ENCODE peak calls at places on chromosomes 13 and 19, in five cellular contexts. One of them, this sample, is unnamed. For H3K4me1 and H3K9me3, the result is how much of the 10 kb centered on the place peaks cover.

GRCh38 chr19:9727644-9728043 is 40.9 kb downstream of the ZNF846 start:
- DNase-seq in psoas muscle: no peak
- DNase-seq in heart left ventricle: no peak
- DNase-seq in fibroblast of lung: no peak
- DNase-seq in upper lobe of left lung: no peak
- DNase-seq in this sample: no peak

GRCh38 chr13:27481766-27482165 is 31.4 kb upstream of the MTIF3 start:
- DNase-seq in psoas muscle: no peak
- DNase-seq in heart left ventricle: no peak
- DNase-seq in fibroblast of lung: no peak
- DNase-seq in upper lobe of left lung: peak
- DNase-seq in this sample: peak

GRCh38 chr19:34096020-34096915 is 76.0 kb upstream of the LSM14A start:
- DNase-seq in psoas muscle: no peak
- DNase-seq in heart left ventricle: no peak
- DNase-seq in fibroblast of lung: peak
- DNase-seq in upper lobe of left lung: no peak
- DNase-seq in this sample: no peak

GRCh38 chr13:36224730-36225129 is 10.4 kb upstream of the SOHLH2 start:
- DNase-seq in psoas muscle: no peak
- DNase-seq in heart left ventricle: no peak
- DNase-seq in fibroblast of lung: no peak
- DNase-seq in upper lobe of left lung: no peak
- DNase-seq in this sample: no peak

GRCh38 chr13:59633290-59633689 is 530.4 kb downstream of the DIAPH3 start:
- DNase-seq in psoas muscle: no peak
- DNase-seq in heart left ventricle: no peak
- DNase-seq in fibroblast of lung: no peak
- DNase-seq in upper lobe of left lung: peak
- DNase-seq in this sample: no peak

GRCh38 chr13:39266426-39266825 is 228.2 kb downstream of the NHLRC3 start:
- DNase-seq in psoas muscle: no peak
- DNase-seq in heart left ventricle: no peak
- DNase-seq in fibroblast of lung: peak
- DNase-seq in upper lobe of left lung: no peak
- DNase-seq in this sample: no peak

GRCh38 chr19:51148571-51148970 is 6.5 kb downstream of the SIGLEC7 start:
- DNase-seq in psoas muscle: no peak
- DNase-seq in heart left ventricle: no peak
- DNase-seq in fibroblast of lung: no peak
- DNase-seq in upper lobe of left lung: no peak
- DNase-seq in this sample: no peak

GRCh38 chr19:5319516-5319915 is 21.1 kb downstream of the PTPRS start:
- DNase-seq in psoas muscle: no peak
- DNase-seq in heart left ventricle: no peak
- DNase-seq in fibroblast of lung: no peak
- DNase-seq in upper lobe of left lung: no peak
- DNase-seq in this sample: no peak

GRCh38 chr19:21608571-21608970 is 103.2 kb downstream of the ZNF429 start:
- DNase-seq in psoas muscle: no peak
- DNase-seq in heart left ventricle: no peak
- DNase-seq in fibroblast of lung: no peak
- DNase-seq in upper lobe of left lung: peak
- DNase-seq in this sample: no peak

GRCh38 chr19:45218887-45219780 is 26.1 kb downstream of the EXOC3L2 start:
- DNase-seq in psoas muscle: no peak
- DNase-seq in heart left ventricle: no peak
- DNase-seq in fibroblast of lung: no peak
- DNase-seq in upper lobe of left lung: no peak
- DNase-seq in this sample: no peak

GRCh38 chr13:98240131-98240530 is 63.1 kb upstream of the RNF113B start:
- DNase-seq in psoas muscle: no peak
- DNase-seq in heart left ventricle: no peak
- DNase-seq in fibroblast of lung: no peak
- DNase-seq in upper lobe of left lung: no peak
- DNase-seq in this sample: no peak

GRCh38 chr19:40667602-40668001 is 22.8 kb downstream of the NUMBL start:
- DNase-seq in psoas muscle: no peak
- DNase-seq in heart left ventricle: no peak
- DNase-seq in fibroblast of lung: no peak
- DNase-seq in upper lobe of left lung: no peak
- DNase-seq in this sample: no peak

GRCh38 chr13:57557979-57558529 is 73.5 kb upstream of the PCDH17 start:
- DNase-seq in psoas muscle: no peak
- DNase-seq in heart left ventricle: no peak
- DNase-seq in fibroblast of lung: peak
- DNase-seq in upper lobe of left lung: no peak
- DNase-seq in this sample: no peak

GRCh38 chr19:17325133-17325532 is 9.5 kb downstream of the ANO8 start:
- DNase-seq in psoas muscle: no peak
- DNase-seq in heart left ventricle: no peak
- DNase-seq in fibroblast of lung: no peak
- DNase-seq in upper lobe of left lung: no peak
- DNase-seq in this sample: no peak

GRCh38 chr13:24221007-24221406 is 60.5 kb downstream of the SPATA13 start:
- DNase-seq in psoas muscle: no peak
- DNase-seq in heart left ventricle: no peak
- DNase-seq in fibroblast of lung: no peak
- DNase-seq in upper lobe of left lung: no peak
- DNase-seq in this sample: peak

GRCh38 chr13:51840917-51841316 is 4.1 kb downstream of the TMEM272 start:
- DNase-seq in psoas muscle: no peak
- DNase-seq in heart left ventricle: no peak
- DNase-seq in fibroblast of lung: no peak
- DNase-seq in upper lobe of left lung: no peak
- DNase-seq in this sample: no peak

GRCh38 chr13:24511019-24511823 is 1.4 kb downstream of the PARP4 start:
- DNase-seq in psoas muscle: no peak
- DNase-seq in heart left ventricle: no peak
- DNase-seq in fibroblast of lung: peak
- DNase-seq in upper lobe of left lung: peak
- DNase-seq in this sample: peak

GRCh38 chr19:55255618-55256423 is 3.0 kb downstream of the PPP6R1 start:
- DNase-seq in psoas muscle: peak
- DNase-seq in heart left ventricle: no peak
- DNase-seq in fibroblast of lung: peak
- DNase-seq in upper lobe of left lung: no peak
- DNase-seq in this sample: no peak

GRCh38 chr19:13155472-13156284 is 5.5 kb downstream of the IER2 start:
- DNase-seq in psoas muscle: peak
- DNase-seq in heart left ventricle: peak
- DNase-seq in fibroblast of lung: peak
- DNase-seq in upper lobe of left lung: peak
- DNase-seq in this sample: peak

GRCh38 chr19:48481191-48481500 is 12.0 kb downstream of the CYTH2 start:
- DNase-seq in psoas muscle: no peak
- DNase-seq in heart left ventricle: no peak
- DNase-seq in fibroblast of lung: peak
- DNase-seq in upper lobe of left lung: no peak
- DNase-seq in this sample: no peak

GRCh38 chr19:4423727-4424126 is 21.3 kb downstream of the CHAF1A start:
- DNase-seq in psoas muscle: no peak
- DNase-seq in heart left ventricle: no peak
- DNase-seq in fibroblast of lung: no peak
- DNase-seq in upper lobe of left lung: no peak
- DNase-seq in this sample: no peak

GRCh38 chr19:29206453-29206852 is 6.5 kb downstream of the UQCRFS1 start:
- DNase-seq in psoas muscle: no peak
- DNase-seq in heart left ventricle: no peak
- DNase-seq in fibroblast of lung: no peak
- DNase-seq in upper lobe of left lung: no peak
- DNase-seq in this sample: no peak

GRCh38 chr19:11321206-11322126 is 18.0 kb downstream of the RAB3D start:
- DNase-seq in psoas muscle: no peak
- DNase-seq in heart left ventricle: no peak
- DNase-seq in fibroblast of lung: no peak
- DNase-seq in upper lobe of left lung: no peak
- DNase-seq in this sample: no peak

GRCh38 chr13:28099396-28100148 is 804 bp downstream of the FLT3 start:
- DNase-seq in psoas muscle: no peak
- DNase-seq in heart left ventricle: no peak
- DNase-seq in fibroblast of lung: no peak
- DNase-seq in upper lobe of left lung: no peak
- DNase-seq in this sample: no peak

GRCh38 chr19:8311461-8312260 is 3.5 kb upstream of the CD320 start:
- DNase-seq in psoas muscle: peak
- DNase-seq in heart left ventricle: peak
- DNase-seq in fibroblast of lung: no peak
- DNase-seq in upper lobe of left lung: no peak
- DNase-seq in this sample: peak

GRCh38 chr13:70960841-70961443 is 852.7 kb upstream of the KLHL1 start:
- DNase-seq in psoas muscle: no peak
- DNase-seq in heart left ventricle: no peak
- DNase-seq in fibroblast of lung: peak
- DNase-seq in upper lobe of left lung: no peak
- DNase-seq in this sample: no peak

GRCh38 chr13:46964789-46965527 is 68.1 kb upstream of the HTR2A start:
- DNase-seq in psoas muscle: no peak
- DNase-seq in heart left ventricle: no peak
- DNase-seq in fibroblast of lung: peak
- DNase-seq in upper lobe of left lung: no peak
- DNase-seq in this sample: no peak

GRCh38 chr13:19984430-19985218 is 26.1 kb downstream of the ZMYM2 start:
- DNase-seq in psoas muscle: no peak
- DNase-seq in heart left ventricle: no peak
- DNase-seq in fibroblast of lung: peak
- DNase-seq in upper lobe of left lung: no peak
- DNase-seq in this sample: no peak

GRCh38 chr19:46481947-46482346 is 10.6 kb upstream of the PNMA8A start:
- DNase-seq in psoas muscle: no peak
- DNase-seq in heart left ventricle: no peak
- DNase-seq in fibroblast of lung: peak
- DNase-seq in upper lobe of left lung: no peak
- DNase-seq in this sample: no peak

GRCh38 chr13:19961924-19962323 is 3.4 kb downstream of the ZMYM2 start:
- DNase-seq in psoas muscle: no peak
- DNase-seq in heart left ventricle: no peak
- DNase-seq in fibroblast of lung: no peak
- DNase-seq in upper lobe of left lung: no peak
- DNase-seq in this sample: no peak

GRCh38 chr13:30307194-30307965 is at the start of gene KATNAL1:
- DNase-seq in psoas muscle: peak
- DNase-seq in heart left ventricle: peak
- DNase-seq in fibroblast of lung: peak
- DNase-seq in upper lobe of left lung: peak
- DNase-seq in this sample: peak

GRCh38 chr19:8149261-8150094 is at the start of gene FBN3:
- DNase-seq in psoas muscle: no peak
- DNase-seq in heart left ventricle: no peak
- DNase-seq in fibroblast of lung: no peak
- DNase-seq in upper lobe of left lung: peak
- DNase-seq in this sample: peak

GRCh38 chr19:16381756-16382401 is 57.3 kb downstream of the KLF2 start:
- DNase-seq in psoas muscle: peak
- DNase-seq in heart left ventricle: peak
- DNase-seq in fibroblast of lung: no peak
- DNase-seq in upper lobe of left lung: no peak
- DNase-seq in this sample: no peak

GRCh38 chr13:98214008-98214643 is 37.1 kb upstream of the RNF113B start:
- DNase-seq in psoas muscle: peak
- DNase-seq in heart left ventricle: no peak
- DNase-seq in fibroblast of lung: peak
- DNase-seq in upper lobe of left lung: no peak
- DNase-seq in this sample: no peak

GRCh38 chr19:1086618-1087017 is 8.6 kb downstream of the POLR2E start:
- DNase-seq in psoas muscle: no peak
- DNase-seq in heart left ventricle: no peak
- DNase-seq in fibroblast of lung: no peak
- DNase-seq in upper lobe of left lung: no peak
- DNase-seq in this sample: no peak

GRCh38 chr19:1085053-1085658 is 10.0 kb downstream of the POLR2E start:
- DNase-seq in psoas muscle: no peak
- DNase-seq in heart left ventricle: no peak
- DNase-seq in fibroblast of lung: no peak
- DNase-seq in upper lobe of left lung: no peak
- DNase-seq in this sample: no peak

GRCh38 chr19:1087813-1088418 is 7.3 kb downstream of the POLR2E start:
- DNase-seq in psoas muscle: peak
- DNase-seq in heart left ventricle: peak
- DNase-seq in fibroblast of lung: no peak
- DNase-seq in upper lobe of left lung: peak
- DNase-seq in this sample: no peak

GRCh38 chr19:1084024-1084868 is 10.9 kb downstream of the POLR2E start:
- DNase-seq in psoas muscle: no peak
- DNase-seq in heart left ventricle: no peak
- DNase-seq in fibroblast of lung: no peak
- DNase-seq in upper lobe of left lung: no peak
- DNase-seq in this sample: peak

GRCh38 chr19:1085676-1086442 is 9.3 kb downstream of the POLR2E start:
- DNase-seq in psoas muscle: peak
- DNase-seq in heart left ventricle: peak
- DNase-seq in fibroblast of lung: no peak
- DNase-seq in upper lobe of left lung: no peak
- DNase-seq in this sample: peak
- H3K4me1 ChIP-seq in psoas muscle: under half
- H3K4me1 ChIP-seq in heart left ventricle: under half
- H3K4me1 ChIP-seq in fibroblast of lung: under half
- H3K4me1 ChIP-seq in upper lobe of left lung: under half
- H3K4me1 ChIP-seq in this sample: under half

DNA sequence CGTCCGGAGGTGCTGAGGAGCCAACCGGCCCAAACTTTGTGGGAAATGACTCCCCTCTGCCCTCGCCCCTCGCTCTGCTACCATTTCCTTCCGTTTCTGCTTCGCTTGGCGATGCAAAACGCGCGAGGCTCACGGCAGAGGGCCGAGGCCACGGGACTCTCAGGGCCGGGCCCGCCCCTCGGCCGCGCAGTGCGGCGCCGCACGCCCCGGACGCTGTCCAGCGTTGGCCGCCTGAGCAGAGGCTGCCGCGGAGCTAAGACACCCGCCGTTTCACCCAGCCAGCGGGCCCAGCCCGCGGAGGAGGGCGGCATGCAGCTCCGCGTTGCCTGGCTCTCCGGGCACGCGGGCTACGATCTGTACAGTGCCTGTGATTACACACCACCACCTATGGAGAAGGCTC is 2.1 kb upstream of the ZNF578 start:
- DNase-seq in psoas muscle: no peak
- DNase-seq in heart left ventricle: no peak
- DNase-seq in fibroblast of lung: no peak
- DNase-seq in upper lobe of left lung: no peak
- DNase-seq in this sample: no peak
- H3K9me3 ChIP-seq in psoas muscle: under half
- H3K9me3 ChIP-seq in heart left ventricle: under half
- H3K9me3 ChIP-seq in fibroblast of lung: under half
- H3K9me3 ChIP-seq in upper lobe of left lung: under half
- H3K9me3 ChIP-seq in this sample: under half

GRCh38 chr19:30551271-30551670 is 179.1 kb downstream of the ZNF536 start:
- DNase-seq in psoas muscle: no peak
- DNase-seq in heart left ventricle: no peak
- DNase-seq in fibroblast of lung: no peak
- DNase-seq in upper lobe of left lung: no peak
- DNase-seq in this sample: no peak
- TF ChIP-seq CTCF in psoas muscle: no peak
- TF ChIP-seq CTCF in heart left ventricle: no peak
- TF ChIP-seq CTCF in fibroblast of lung: no peak
- TF ChIP-seq CTCF in upper lobe of left lung: no peak
- TF ChIP-seq CTCF in this sample: no peak

GRCh38 chr13:21086929-21087328 is 25.5 kb upstream of the LATS2 start:
- DNase-seq in psoas muscle: no peak
- DNase-seq in heart left ventricle: no peak
- DNase-seq in fibroblast of lung: no peak
- DNase-seq in upper lobe of left lung: no peak
- DNase-seq in this sample: no peak
- H3K4me1 ChIP-seq in psoas muscle: under half
- H3K4me1 ChIP-seq in heart left ventricle: under half
- H3K4me1 ChIP-seq in fibroblast of lung: under half
- H3K4me1 ChIP-seq in upper lobe of left lung: under half
- H3K4me1 ChIP-seq in this sample: under half

GRCh38 chr19:57537953-57538547 is 10.9 kb downstream of the ZNF549 start:
- DNase-seq in psoas muscle: no peak
- DNase-seq in heart left ventricle: no peak
- DNase-seq in fibroblast of lung: peak
- DNase-seq in upper lobe of left lung: no peak
- DNase-seq in this sample: no peak
- H3K9me3 ChIP-seq in psoas muscle: half or more
- H3K9me3 ChIP-seq in heart left ventricle: under half
- H3K9me3 ChIP-seq in fibroblast of lung: under half
- H3K9me3 ChIP-seq in upper lobe of left lung: half or more
- H3K9me3 ChIP-seq in this sample: under half